ENCODE peak calls at places on chromosomes 6 and 20, in eight cellular contexts. I is left lung, E is tibial artery, S is adrenal gland, F is neural progenitor cell, O is GM12865, Y is H1, L is gastrocnemius medialis. J is an unnamed sample.

GRCh38 chr20:62614085-62614960 is 28.0 kb upstream of the SLCO4A1 start:
- DNase-seq in L (no peak), Y (no peak), O (no peak), S (no peak), I (no peak), F (no peak), E (no peak), J (no peak)

GRCh38 chr6:161353208-161353613 is 79.3 kb upstream of the AGPAT4 start:
- DNase-seq in E (no peak), L (no peak), Y (peak; percentile 66), I (no peak), S (no peak), O (no peak), F (peak; percentile 70), J (no peak)

GRCh38 chr6:4059115-4059777 is 19.7 kb downstream of the FAM217A start:
- DNase-seq in Y (peak; percentile 9), L (no peak), I (no peak), F (no peak), S (no peak), E (no peak), O (no peak), J (no peak)

GRCh38 chr6:41901882-41902519 is 6.8 kb upstream of the USP49 start:
- DNase-seq in S (peak; percentile 40), O (peak; percentile 61), I (no peak), L (no peak), E (no peak), Y (no peak), F (peak; percentile 16), J (no peak)

GRCh38 chr6:116876635-116877611 is at the start of gene RFX6:
- DNase-seq in O (no peak), Y (no peak), F (peak; percentile 72), I (peak; percentile 29), S (no peak), E (no peak), L (no peak), J (no peak)

GRCh38 chr20:5674176-5674660 is 76.0 kb upstream of the SHLD1 start:
- DNase-seq in F (no peak), S (no peak), I (no peak), E (no peak), Y (no peak), L (no peak), O (peak; percentile 88), J (peak; percentile 82)

GRCh38 chr20:17518339-17519052 is 12.7 kb downstream of the BFSP1 start:
- DNase-seq in F (peak; percentile 39), L (no peak), I (no peak), E (no peak), S (peak; percentile 55), Y (no peak), O (no peak), J (no peak)

GRCh38 chr6:156777866-156778614 is 862 bp downstream of the ARID1B start:
- DNase-seq in E (peak; percentile 37), O (peak; percentile 78), S (peak; percentile 58), I (peak; percentile 64), L (peak; percentile 21), F (peak; percentile 70), Y (no peak), J (no peak)

GRCh38 chr6:91864911-91865310 is 1278.0 kb upstream of the MAP3K7 start:
- DNase-seq in O (no peak), I (no peak), Y (no peak), L (no peak), S (no peak), F (no peak), E (no peak), J (no peak)

GRCh38 chr20:57217802-57218201 is 48.6 kb downstream of the BMP7 start:
- DNase-seq in S (no peak), L (no peak), F (no peak), I (no peak), E (no peak), Y (no peak), O (no peak), J (no peak)

GRCh38 chr6:149336529-149336928 is 19.0 kb downstream of the TAB2 start:
- DNase-seq in S (no peak), I (no peak), E (no peak), F (no peak), O (peak; percentile 31), L (no peak), Y (no peak), J (no peak)

GRCh38 chr6:20116792-20117191 is 95.5 kb downstream of the MBOAT1 start:
- DNase-seq in S (no peak), L (no peak), O (no peak), E (no peak), Y (no peak), I (no peak), F (no peak), J (no peak)

GRCh38 chr20:58251979-58252591 is 23.6 kb upstream of the ANKRD60 start:
- DNase-seq in E (no peak), I (no peak), Y (no peak), L (no peak), O (no peak), S (no peak), F (no peak), J (no peak)

GRCh38 chr6:37525460-37526357 is 26.0 kb upstream of the CCDC167 start:
- DNase-seq in I (no peak), O (no peak), S (no peak), F (peak; percentile 81), L (no peak), E (no peak), Y (no peak), J (no peak)

GRCh38 chr6:6781172-6781876 is 192.8 kb downstream of the LY86 start:
- DNase-seq in L (peak; percentile 24), Y (no peak), S (peak; percentile 92), O (no peak), I (peak; percentile 74), F (no peak), E (peak; percentile 51), J (no peak)

GRCh38 chr20:44234566-44235317 is 12.4 kb upstream of the GDAP1L1 start:
- DNase-seq in E (no peak), F (no peak), I (no peak), O (no peak), L (no peak), Y (no peak), S (no peak), J (no peak)

GRCh38 chr6:118902731-118903130 is 8.8 kb downstream of the ASF1A start:
- DNase-seq in S (no peak), I (no peak), F (no peak), E (no peak), Y (no peak), O (no peak), L (no peak), J (no peak)

DNA sequence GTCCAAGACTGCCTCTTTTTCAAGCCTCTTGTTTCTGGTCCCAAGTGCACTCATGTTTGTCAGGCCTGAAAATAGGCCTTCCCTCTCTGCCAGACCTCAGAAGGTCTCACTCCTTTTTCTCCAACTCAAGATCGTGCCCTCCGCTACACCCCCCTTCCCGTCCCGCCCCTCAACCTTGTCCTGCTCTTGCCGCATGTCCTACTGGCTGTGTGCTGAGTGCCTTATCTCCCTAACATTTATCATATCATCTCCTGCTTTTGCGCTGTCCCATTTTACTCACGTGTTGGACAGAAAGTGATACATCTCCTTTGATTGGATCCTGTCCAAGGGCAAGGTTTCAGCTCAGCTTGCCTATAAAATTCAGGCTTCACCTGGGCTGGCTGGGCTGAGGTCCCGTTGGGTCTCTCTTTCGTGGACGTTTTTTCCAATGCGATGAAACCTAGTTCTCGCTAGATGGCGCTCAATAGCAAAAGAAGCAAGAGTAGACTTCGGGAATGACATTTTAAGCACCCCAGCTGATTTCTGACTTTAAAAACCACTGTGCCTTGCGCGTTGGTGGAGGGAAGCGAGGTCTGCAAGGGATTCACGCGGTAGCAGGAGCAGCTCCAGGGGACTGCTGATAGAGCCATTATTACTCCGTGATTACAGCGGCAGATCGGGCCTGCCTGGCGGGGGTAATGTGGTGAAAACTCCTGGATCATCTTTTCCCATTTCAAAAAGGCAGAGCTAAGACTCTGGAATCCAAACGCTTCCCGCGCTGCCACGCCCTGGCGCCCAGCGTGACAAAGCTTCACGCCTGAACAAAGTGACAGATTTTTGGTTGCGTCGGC is 137.6 kb downstream of the IMPG1 start:
- DNase-seq in O (peak; percentile 65), Y (no peak), S (peak; percentile 31), F (peak; percentile 88), E (peak; percentile 21), L (peak; percentile 9), I (no peak), J (peak; percentile 13)
- H3K4me3 ChIP-seq in O (peak overlapping the region; percentile 10), Y (peak overlapping the region; percentile 49), S (no peak overlapping the region), F (peak overlapping the region; percentile 44), E (peak overlapping the region; percentile 57), L (peak overlapping the region; percentile 41), I (no peak overlapping the region), J (no peak overlapping the region)

DNA sequence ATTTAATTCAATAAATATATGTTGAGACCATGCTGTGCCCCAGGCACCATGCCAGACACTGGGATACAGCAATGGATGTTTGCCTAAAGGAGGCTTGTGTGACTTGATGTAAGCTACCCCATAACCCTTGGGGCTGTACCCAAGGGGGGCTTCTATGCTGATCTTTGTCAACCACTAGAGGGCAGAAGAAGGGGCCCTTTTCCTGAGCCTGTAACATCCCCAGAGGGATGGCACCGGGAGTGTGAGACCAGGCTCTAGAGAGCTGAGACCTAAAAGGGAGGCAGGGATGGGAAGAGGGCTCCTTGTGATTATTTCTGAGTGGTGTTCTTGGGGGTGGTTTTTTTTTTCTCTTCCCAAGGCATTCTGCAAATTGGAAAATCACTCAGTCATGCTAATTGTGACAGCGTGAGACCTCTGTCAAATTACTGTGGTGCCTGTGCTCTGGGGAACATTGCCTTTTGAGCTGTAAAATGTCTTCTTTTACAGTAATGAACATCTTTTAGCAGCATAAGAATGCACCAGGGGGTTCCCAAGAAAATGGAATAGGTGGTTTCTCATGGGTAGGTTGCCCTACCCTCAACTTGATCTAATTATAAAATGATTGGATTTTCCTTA is 138.8 kb upstream of the SLC24A3 start:
- DNase-seq in Y (peak; percentile 15), S (no peak), O (peak; percentile 35), I (no peak), E (no peak), L (no peak), F (peak; percentile 75), J (no peak)
- TF ChIP-seq CTCF in Y (peak; percentile 81), S (peak; percentile 32), O (peak; percentile 43), I (peak; percentile 19), E (no peak), L (no peak), F (peak; percentile 73), J (peak; percentile 71)

DNA sequence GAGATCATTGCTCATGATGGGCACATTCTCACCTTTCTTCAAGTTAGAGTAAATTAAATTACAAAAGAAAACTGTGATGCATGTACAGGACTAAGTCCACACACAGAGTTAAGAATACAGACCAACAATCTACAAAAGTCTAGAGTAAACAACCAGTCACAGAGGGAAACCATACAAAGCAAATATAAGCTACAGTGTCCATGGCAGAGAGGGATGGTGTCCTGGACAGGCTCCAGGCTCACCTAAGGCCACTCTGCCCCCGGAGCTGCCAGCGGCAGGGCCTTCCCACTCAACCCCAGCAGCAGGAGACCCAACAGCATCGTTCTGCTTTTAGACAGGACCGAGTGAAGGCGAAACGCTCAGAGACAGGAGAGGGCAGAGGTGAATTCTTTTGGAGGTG is 16.0 kb downstream of the PDE10A start:
- DNase-seq in E (no peak), F (no peak), L (no peak), S (no peak), O (no peak), Y (no peak), I (no peak), J (no peak)
- H3K4me3 ChIP-seq in E (no peak overlapping the region), F (no peak overlapping the region), L (no peak overlapping the region), S (no peak overlapping the region), O (no peak overlapping the region), Y (no peak overlapping the region), I (no peak overlapping the region), J (no peak overlapping the region)

DNA sequence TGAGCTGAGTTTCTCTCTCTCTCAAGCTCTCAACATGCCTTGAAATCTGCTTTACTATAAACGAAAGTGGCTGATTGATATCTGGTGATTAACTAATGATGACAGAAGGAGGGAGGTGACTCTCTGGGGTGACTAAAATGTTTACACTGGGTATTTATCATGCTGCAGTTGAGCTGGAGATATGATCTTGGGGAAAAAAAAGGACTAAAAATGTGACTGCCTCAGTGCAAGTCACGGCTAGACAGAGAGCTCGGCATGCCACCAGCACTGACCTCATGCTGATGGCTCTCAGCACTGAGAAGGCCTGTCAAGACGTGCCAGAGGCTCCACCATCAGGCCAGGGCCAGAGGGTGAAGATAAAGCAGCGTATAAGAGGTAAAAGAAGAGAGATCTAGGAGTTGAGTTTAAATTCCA is 103.1 kb upstream of the SPACA1 start:
- DNase-seq in Y (no peak), O (peak; percentile 39), S (peak; percentile 33), F (peak; percentile 49), I (peak; percentile 52), L (peak; percentile 67), E (peak; percentile 84), J (no peak)
- TF ChIP-seq CTCF in Y (peak; percentile 28), O (peak; percentile 3), S (no peak), F (peak; percentile 27), I (no peak), L (no peak), E (peak; percentile 15), J (peak; percentile 15)